ENCODE peak calls at places on chromosome 10, in seven cellular contexts. A, T, O, Z, I, S and E are unnamed samples.

GRCh38 chr10:50988792-50989191 is 85.5 kb upstream of the PRKG1 start:
- DNase-seq in O (peak; percentile 13), T (no peak), A (no peak), I (no peak), S (no peak), Z (no peak), E (no peak)

GRCh38 chr10:78520737-78521430 is 487.2 kb downstream of the RPS24 start:
- DNase-seq in O (peak; percentile 62), T (peak; percentile 67), Z (no peak), A (no peak), I (no peak), S (no peak), E (peak; percentile 48)

GRCh38 chr10:23081891-23082290 is 13.5 kb upstream of the MSRB2 start:
- DNase-seq in A (no peak), Z (no peak), T (no peak), S (no peak), O (no peak), I (no peak), E (no peak)

GRCh38 chr10:4473977-4474376 is 352.0 kb upstream of the AKR1E2 start:
- DNase-seq in Z (no peak), S (no peak), A (no peak), I (no peak), T (no peak), O (no peak), E (no peak)

GRCh38 chr10:73816917-73817729 is 5.7 kb upstream of the NDST2 start:
- DNase-seq in S (no peak), I (no peak), Z (no peak), A (no peak), T (no peak), O (peak; percentile 20), E (no peak)

GRCh38 chr10:130121486-130122079 is 11.0 kb upstream of the C10orf143 start:
- DNase-seq in O (no peak), Z (no peak), A (no peak), T (no peak), I (no peak), S (no peak), E (no peak)

GRCh38 chr10:118343115-118343514 is 991 bp upstream of the FAM204A start:
- DNase-seq in I (no peak), T (no peak), O (peak; percentile 20), S (no peak), A (no peak), Z (no peak), E (no peak)

GRCh38 chr10:52464725-52465124 is 150.6 kb downstream of the DKK1 start:
- DNase-seq in S (no peak), I (no peak), T (no peak), Z (no peak), A (no peak), O (no peak), E (no peak)

GRCh38 chr10:20100157-20100556 is 283.9 kb downstream of the PLXDC2 start:
- DNase-seq in A (no peak), O (peak; percentile 58), Z (no peak), S (no peak), I (peak; percentile 2), T (no peak), E (peak; percentile 40)

GRCh38 chr10:86438091-86438749 is 71.6 kb upstream of the GRID1 start:
- DNase-seq in A (no peak), O (no peak), Z (no peak), S (no peak), I (no peak), T (no peak), E (no peak)

GRCh38 chr10:61628875-61629513 is 33.7 kb upstream of the CABCOCO1 start:
- DNase-seq in T (peak; percentile 39), O (peak; percentile 97), I (no peak), S (peak; percentile 20), A (no peak), Z (no peak), E (peak; percentile 88)

GRCh38 chr10:59175538-59176240 is 754 bp upstream of the PHYHIPL start:
- DNase-seq in O (no peak), T (peak; percentile 81), I (peak; percentile 60), A (peak; percentile 81), Z (no peak), S (no peak), E (no peak)

GRCh38 chr10:12777840-12778585 is 223.5 kb downstream of the CCDC3 start:
- DNase-seq in O (no peak), I (no peak), S (no peak), A (peak; percentile 70), Z (no peak), T (peak; percentile 70), E (no peak)

GRCh38 chr10:21402606-21403083 is 122.8 kb downstream of the SKIDA1 start:
- DNase-seq in I (peak; percentile 3), S (no peak), O (peak; percentile 56), T (no peak), A (no peak), Z (no peak), E (peak; percentile 27)

GRCh38 chr10:636016-636730 is 53.3 kb downstream of the DIP2C start:
- DNase-seq in O (no peak), I (no peak), S (no peak), Z (no peak), A (no peak), T (no peak), E (no peak)

GRCh38 chr10:35852721-35853120 is 210.6 kb upstream of the FZD8 start:
- DNase-seq in T (no peak), Z (no peak), S (no peak), I (no peak), A (no peak), O (no peak), E (no peak)

GRCh38 chr10:25178411-25178810 is 3.6 kb downstream of the GPR158 start:
- DNase-seq in T (no peak), S (no peak), A (no peak), O (no peak), Z (no peak), I (no peak), E (no peak)

GRCh38 chr10:96496281-96496925 is 17.3 kb downstream of the TLL2 start:
- DNase-seq in O (no peak), A (no peak), I (no peak), Z (no peak), T (no peak), S (no peak), E (no peak)

GRCh38 chr10:72038458-72039001 is 49.8 kb downstream of the SPOCK2 start:
- DNase-seq in T (no peak), S (no peak), A (no peak), O (peak; percentile 54), Z (no peak), I (no peak), E (no peak)

GRCh38 chr10:45008524-45009161 is 7.9 kb downstream of the ZNF22 start:
- DNase-seq in S (no peak), O (peak; percentile 84), Z (no peak), I (peak; percentile 51), A (peak; percentile 90), T (peak; percentile 72), E (peak; percentile 80)

GRCh38 chr10:17216217-17216900 is 11.7 kb upstream of the VIM start:
- DNase-seq in O (peak; percentile 100), Z (no peak), I (no peak), T (no peak), S (peak; percentile 35), A (no peak), E (peak; percentile 84)

GRCh38 chr10:13206546-13207443 is 27.4 kb downstream of the UCMA start:
- DNase-seq in A (no peak), S (no peak), O (peak; percentile 48), I (no peak), Z (no peak), T (no peak), E (peak; percentile 45)

GRCh38 chr10:53650794-53651193 is 878.2 kb upstream of the MBL2 start:
- DNase-seq in S (no peak), I (no peak), A (no peak), Z (no peak), O (no peak), T (no peak), E (no peak)

GRCh38 chr10:61901829-61902447 is 439 bp downstream of the ARID5B start:
- DNase-seq in S (peak; percentile 22), O (peak; percentile 45), T (no peak), A (no peak), Z (no peak), I (no peak), E (no peak)

GRCh38 chr10:5523796-5524574 is 776 bp upstream of the CALML3 start:
- DNase-seq in S (no peak), A (no peak), Z (no peak), T (no peak), I (no peak), O (no peak), E (no peak)

GRCh38 chr10:89301231-89301630 is 615 bp upstream of the IFIT2 start:
- DNase-seq in Z (no peak), S (no peak), I (no peak), O (peak; percentile 53), T (no peak), A (peak; percentile 73), E (no peak)

GRCh38 chr10:89206402-89207180 is 526 bp downstream of the CH25H start:
- DNase-seq in O (peak; percentile 39), S (peak; percentile 34), Z (peak; percentile 6), I (no peak), A (peak; percentile 43), T (peak; percentile 57), E (no peak)

GRCh38 chr10:114684822-114685209 is 26.7 kb upstream of the ABLIM1 start:
- DNase-seq in I (no peak), A (no peak), S (no peak), Z (no peak), T (no peak), O (peak; percentile 88), E (peak; percentile 34)

GRCh38 chr10:84097787-84098353 is 41.4 kb upstream of the GHITM start:
- DNase-seq in Z (no peak), A (peak; percentile 22), S (no peak), O (peak; percentile 12), I (peak; percentile 34), T (no peak), E (peak; percentile 9)

GRCh38 chr10:71548494-71548846 is 151.8 kb downstream of the CDH23 start:
- DNase-seq in T (peak; percentile 53), I (no peak), Z (no peak), S (no peak), O (no peak), A (no peak), E (no peak)